ENCODE peak calls at places on chromosomes 3 and 15, in ten cellular contexts. V is PC-9; Y is CD8-positive, alpha-beta T cell; C is PC-3; B is left ventricle myocardium inferior; T is tibial nerve; K is mesendoderm; U is aorta; J is WERI-Rb-1; E is left lung. L is an unnamed sample.

GRCh38 chr3:54146383-54147239 is 24.3 kb downstream of the CACNA2D3 start:
- DNase-seq in V (peak; percentile 1), Y (no peak), C (peak; percentile 52), B (peak; percentile 52), T (no peak), K (peak; percentile 59), U (peak; percentile 64), J (peak; percentile 84), E (peak; percentile 36), L (peak; percentile 85)

GRCh38 chr3:125129512-125129962 is 73.7 kb upstream of the HEG1 start:
- DNase-seq in V (peak; percentile 72), Y (no peak), C (peak; percentile 79), B (no peak), T (no peak), K (no peak), U (peak; percentile 86), J (peak; percentile 86), E (peak; percentile 77), L (no peak)

GRCh38 chr3:195003006-195003892 is 267.7 kb downstream of the XXYLT1 start:
- DNase-seq in V (no peak), Y (peak; percentile 31), C (no peak), B (peak; percentile 84), T (peak; percentile 57), K (no peak), U (peak; percentile 73), J (no peak), E (no peak), L (no peak)

GRCh38 chr3:38221005-38221404 is 44.6 kb upstream of the SLC22A13 start:
- DNase-seq in V (no peak), Y (no peak), C (no peak), B (no peak), T (no peak), K (no peak), U (no peak), J (no peak), E (no peak), L (no peak)

GRCh38 chr3:47347217-47347801 is 33.5 kb upstream of the PTPN23 start:
- DNase-seq in V (no peak), Y (no peak), C (no peak), B (no peak), T (no peak), K (peak; percentile 16), U (no peak), J (no peak), E (no peak), L (no peak)

GRCh38 chr15:89743011-89743410 is 8.0 kb downstream of the MESP1 start:
- DNase-seq in V (no peak), Y (no peak), C (no peak), B (no peak), T (no peak), K (no peak), U (no peak), J (no peak), E (no peak), L (peak; percentile 26)

GRCh38 chr3:173690542-173690941 is 293.0 kb downstream of the NLGN1 start:
- DNase-seq in V (no peak), Y (no peak), C (peak; percentile 51), B (no peak), T (no peak), K (no peak), U (no peak), J (no peak), E (no peak), L (no peak)

GRCh38 chr3:125310623-125311076 is 64.5 kb downstream of the ZNF148 start:
- DNase-seq in V (no peak), Y (peak; percentile 65), C (no peak), B (no peak), T (no peak), K (peak; percentile 2), U (no peak), J (no peak), E (no peak), L (no peak)

GRCh38 chr3:23800731-23801130 is 5.0 kb upstream of the UBE2E1 start:
- DNase-seq in V (no peak), Y (no peak), C (peak; percentile 50), B (no peak), T (no peak), K (no peak), U (no peak), J (no peak), E (no peak), L (no peak)

GRCh38 chr15:100276519-100276918 is 65.3 kb downstream of the ADAMTS17 start:
- DNase-seq in V (no peak), Y (no peak), C (no peak), B (no peak), T (no peak), K (no peak), U (no peak), J (peak; percentile 41), E (no peak), L (no peak)

GRCh38 chr15:98700501-98700900 is 52.2 kb downstream of the IGF1R start:
- DNase-seq in V (no peak), Y (no peak), C (no peak), B (no peak), T (no peak), K (no peak), U (no peak), J (no peak), E (no peak), L (no peak)

GRCh38 chr15:100710744-100711478 is 108.5 kb downstream of the ASB7 start:
- DNase-seq in V (no peak), Y (no peak), C (no peak), B (no peak), T (no peak), K (no peak), U (no peak), J (no peak), E (no peak), L (no peak)

GRCh38 chr3:23806322-23807160 is 786 bp downstream of the UBE2E1 start:
- DNase-seq in V (no peak), Y (peak; percentile 54), C (no peak), B (peak; percentile 34), T (no peak), K (no peak), U (peak; percentile 58), J (peak; percentile 23), E (peak; percentile 43), L (peak; percentile 79)

GRCh38 chr15:85667491-85668424 is 127.0 kb downstream of the KLHL25 start:
- DNase-seq in V (peak; percentile 28), Y (peak; percentile 53), C (peak; percentile 83), B (no peak), T (no peak), K (peak; percentile 66), U (peak; percentile 68), J (no peak), E (no peak), L (no peak)

GRCh38 chr3:56862352-56863062 is 60.8 kb upstream of the ARHGEF3 start:
- DNase-seq in V (no peak), Y (no peak), C (peak; percentile 85), B (no peak), T (no peak), K (no peak), U (no peak), J (no peak), E (no peak), L (no peak)

GRCh38 chr3:192825657-192826200 is 91.9 kb downstream of the MB21D2 start:
- DNase-seq in V (no peak), Y (no peak), C (no peak), B (no peak), T (no peak), K (peak; percentile 42), U (no peak), J (no peak), E (no peak), L (no peak)

GRCh38 chr3:24237971-24238767 is 256.5 kb downstream of the THRB start:
- DNase-seq in V (peak; percentile 63), Y (no peak), C (peak; percentile 92), B (no peak), T (no peak), K (peak; percentile 86), U (no peak), J (peak; percentile 47), E (no peak), L (no peak)

GRCh38 chr15:61069369-61070075 is 159.6 kb downstream of the RORA start:
- DNase-seq in V (no peak), Y (no peak), C (no peak), B (no peak), T (no peak), K (no peak), U (no peak), J (no peak), E (no peak), L (no peak)

GRCh38 chr3:141405581-141405980 is 37.3 kb downstream of the ZBTB38 start:
- DNase-seq in V (no peak), Y (no peak), C (no peak), B (no peak), T (no peak), K (no peak), U (no peak), J (no peak), E (no peak), L (no peak)
- H3K4me3 ChIP-seq in V (no peak overlapping the region), Y (no peak overlapping the region), C (no peak overlapping the region), B (peak overlapping the region; percentile 79), T (no peak overlapping the region), K (no peak overlapping the region), U (no peak overlapping the region), J (no peak overlapping the region), E (no peak overlapping the region), L (no peak overlapping the region)

DNA sequence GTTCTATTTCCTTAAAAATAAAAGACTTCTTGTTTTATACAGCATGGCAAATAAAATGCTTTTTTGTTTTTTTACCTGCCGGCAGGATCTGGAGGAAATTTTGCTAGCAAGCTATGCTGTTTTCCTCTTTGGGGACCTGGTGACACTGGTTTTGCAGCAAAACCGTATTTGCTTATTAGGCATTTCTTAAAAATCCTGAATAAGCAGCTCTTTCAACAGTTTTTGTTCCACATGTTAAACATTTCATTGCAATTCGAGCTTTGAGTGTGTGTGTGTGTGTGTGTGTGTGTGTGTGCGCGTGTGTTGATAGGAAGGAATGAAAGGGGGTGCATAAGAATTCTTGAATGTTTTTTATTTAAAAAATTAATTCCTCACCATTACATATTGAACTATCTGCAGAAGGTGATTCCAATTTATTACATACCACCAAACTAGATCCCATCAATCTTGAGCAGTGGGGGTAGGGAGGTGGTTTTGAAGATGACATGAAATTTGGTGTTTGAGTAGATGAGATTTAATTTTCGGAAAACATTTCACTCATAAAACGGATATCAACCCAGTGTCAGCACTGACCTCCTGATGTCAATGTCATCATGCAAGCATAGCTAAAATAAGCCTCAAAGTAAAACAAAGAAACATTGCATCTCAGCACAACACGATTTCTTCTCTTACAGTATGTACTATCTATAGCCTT is 17.2 kb downstream of the ZBTB38 start:
- DNase-seq in V (no peak), Y (no peak), C (no peak), B (no peak), T (no peak), K (no peak), U (no peak), J (no peak), E (no peak), L (no peak)
- H3K4me3 ChIP-seq in V (no peak overlapping the region), Y (no peak overlapping the region), C (no peak overlapping the region), B (peak overlapping the region; percentile 10), T (peak overlapping the region; percentile 4), K (no peak overlapping the region), U (no peak overlapping the region), J (peak overlapping the region; percentile 38), E (peak overlapping the region; percentile 17), L (no peak overlapping the region)

GRCh38 chr3:31973837-31974236 is 7.2 kb downstream of the OSBPL10 start:
- DNase-seq in V (no peak), Y (no peak), C (no peak), B (no peak), T (no peak), K (no peak), U (no peak), J (no peak), E (no peak), L (no peak)
- H3K4me3 ChIP-seq in V (no peak overlapping the region), Y (no peak overlapping the region), C (no peak overlapping the region), B (no peak overlapping the region), T (no peak overlapping the region), K (no peak overlapping the region), U (no peak overlapping the region), J (no peak overlapping the region), E (no peak overlapping the region), L (no peak overlapping the region)

GRCh38 chr3:64449026-64449425 is 223.8 kb upstream of the PRICKLE2 start:
- DNase-seq in V (no peak), Y (no peak), C (no peak), B (no peak), T (no peak), K (no peak), U (no peak), J (no peak), E (no peak), L (no peak)
- H3K4me3 ChIP-seq in V (no peak overlapping the region), Y (no peak overlapping the region), C (no peak overlapping the region), B (no peak overlapping the region), T (no peak overlapping the region), K (no peak overlapping the region), U (no peak overlapping the region), J (no peak overlapping the region), E (no peak overlapping the region), L (no peak overlapping the region)